ENCODE peak calls at places on chromosomes 13 and 19, in seven cellular contexts. One of them, this sample, is unnamed.

GRCh38 chr19:53055117-53055516 is 10.6 kb downstream of the ERVV-2 start:
- DNase-seq in stimulated activated naive CD4-positive, alpha-beta T cell treated with Interleukin-2 at 50 U/mL for 16 hours: no peak
- DNase-seq in Right ventricle myocardium superior: no peak
- DNase-seq in NCI-H2081: no peak
- DNase-seq in retinal pigment epithelial cell: no peak
- DNase-seq in ELR: peak; percentile 3
- DNase-seq in left cardiac atrium: no peak
- DNase-seq in this sample: peak; percentile 49

GRCh38 chr13:97067342-97067895 is 73.1 kb upstream of the OXGR1 start:
- DNase-seq in stimulated activated naive CD4-positive, alpha-beta T cell treated with Interleukin-2 at 50 U/mL for 16 hours: no peak
- DNase-seq in ELR: peak; percentile 12
- DNase-seq in left cardiac atrium: no peak
- DNase-seq in Right ventricle myocardium superior: no peak
- DNase-seq in NCI-H2081: no peak
- DNase-seq in retinal pigment epithelial cell: no peak
- DNase-seq in this sample: peak; percentile 21

GRCh38 chr19:41264581-41265375 is 606 bp downstream of the HNRNPUL1 start:
- DNase-seq in NCI-H2081: peak; percentile 39
- DNase-seq in stimulated activated naive CD4-positive, alpha-beta T cell treated with Interleukin-2 at 50 U/mL for 16 hours: peak; percentile 59
- DNase-seq in retinal pigment epithelial cell: no peak
- DNase-seq in Right ventricle myocardium superior: peak; percentile 61
- DNase-seq in left cardiac atrium: peak; percentile 68
- DNase-seq in ELR: peak; percentile 70
- DNase-seq in this sample: peak; percentile 46

GRCh38 chr19:17543991-17544390 is 11.5 kb upstream of the COLGALT1 start:
- DNase-seq in NCI-H2081: no peak
- DNase-seq in retinal pigment epithelial cell: no peak
- DNase-seq in stimulated activated naive CD4-positive, alpha-beta T cell treated with Interleukin-2 at 50 U/mL for 16 hours: no peak
- DNase-seq in left cardiac atrium: no peak
- DNase-seq in ELR: no peak
- DNase-seq in Right ventricle myocardium superior: no peak
- DNase-seq in this sample: no peak

GRCh38 chr19:33638167-33639033 is 16.6 kb downstream of the CHST8 start:
- DNase-seq in left cardiac atrium: no peak
- DNase-seq in ELR: no peak
- DNase-seq in NCI-H2081: no peak
- DNase-seq in stimulated activated naive CD4-positive, alpha-beta T cell treated with Interleukin-2 at 50 U/mL for 16 hours: no peak
- DNase-seq in retinal pigment epithelial cell: no peak
- DNase-seq in Right ventricle myocardium superior: no peak
- DNase-seq in this sample: no peak

GRCh38 chr19:53537523-53538377 is at the start of gene ZNF331:
- DNase-seq in Right ventricle myocardium superior: peak; percentile 90
- DNase-seq in left cardiac atrium: peak; percentile 89
- DNase-seq in stimulated activated naive CD4-positive, alpha-beta T cell treated with Interleukin-2 at 50 U/mL for 16 hours: peak; percentile 87
- DNase-seq in ELR: peak; percentile 58
- DNase-seq in retinal pigment epithelial cell: no peak
- DNase-seq in NCI-H2081: no peak
- DNase-seq in this sample: no peak

GRCh38 chr19:29777916-29778315 is 33.9 kb upstream of the CCNE1 start:
- DNase-seq in NCI-H2081: no peak
- DNase-seq in stimulated activated naive CD4-positive, alpha-beta T cell treated with Interleukin-2 at 50 U/mL for 16 hours: no peak
- DNase-seq in left cardiac atrium: no peak
- DNase-seq in retinal pigment epithelial cell: no peak
- DNase-seq in Right ventricle myocardium superior: no peak
- DNase-seq in ELR: no peak
- DNase-seq in this sample: no peak

GRCh38 chr13:20489185-20489820 is 36.4 kb downstream of the CRYL1 start:
- DNase-seq in stimulated activated naive CD4-positive, alpha-beta T cell treated with Interleukin-2 at 50 U/mL for 16 hours: no peak
- DNase-seq in NCI-H2081: no peak
- DNase-seq in retinal pigment epithelial cell: no peak
- DNase-seq in Right ventricle myocardium superior: no peak
- DNase-seq in left cardiac atrium: no peak
- DNase-seq in ELR: no peak
- DNase-seq in this sample: no peak

GRCh38 chr13:67296511-67296910 is 66.4 kb upstream of the PCDH9 start:
- DNase-seq in NCI-H2081: no peak
- DNase-seq in ELR: peak; percentile 64
- DNase-seq in Right ventricle myocardium superior: no peak
- DNase-seq in left cardiac atrium: no peak
- DNase-seq in retinal pigment epithelial cell: no peak
- DNase-seq in stimulated activated naive CD4-positive, alpha-beta T cell treated with Interleukin-2 at 50 U/mL for 16 hours: no peak
- DNase-seq in this sample: no peak

GRCh38 chr13:28548468-28548867 is 53.5 kb upstream of the FLT1 start:
- DNase-seq in NCI-H2081: no peak
- DNase-seq in stimulated activated naive CD4-positive, alpha-beta T cell treated with Interleukin-2 at 50 U/mL for 16 hours: no peak
- DNase-seq in left cardiac atrium: no peak
- DNase-seq in Right ventricle myocardium superior: no peak
- DNase-seq in retinal pigment epithelial cell: no peak
- DNase-seq in ELR: no peak
- DNase-seq in this sample: no peak

GRCh38 chr19:43439183-43440063 is 24.7 kb downstream of the TEX101 start:
- DNase-seq in stimulated activated naive CD4-positive, alpha-beta T cell treated with Interleukin-2 at 50 U/mL for 16 hours: peak; percentile 22
- DNase-seq in left cardiac atrium: no peak
- DNase-seq in Right ventricle myocardium superior: no peak
- DNase-seq in ELR: peak; percentile 92
- DNase-seq in NCI-H2081: no peak
- DNase-seq in retinal pigment epithelial cell: no peak
- DNase-seq in this sample: peak; percentile 98

GRCh38 chr19:46728693-46729339 is 11.9 kb upstream of the PRKD2 start:
- DNase-seq in retinal pigment epithelial cell: no peak
- DNase-seq in ELR: peak; percentile 64
- DNase-seq in stimulated activated naive CD4-positive, alpha-beta T cell treated with Interleukin-2 at 50 U/mL for 16 hours: peak; percentile 69
- DNase-seq in Right ventricle myocardium superior: peak; percentile 88
- DNase-seq in left cardiac atrium: peak; percentile 84
- DNase-seq in NCI-H2081: peak; percentile 21
- DNase-seq in this sample: no peak

GRCh38 chr13:113090415-113090770 is 15.2 kb upstream of the F7 start:
- DNase-seq in stimulated activated naive CD4-positive, alpha-beta T cell treated with Interleukin-2 at 50 U/mL for 16 hours: no peak
- DNase-seq in left cardiac atrium: peak; percentile 9
- DNase-seq in ELR: no peak
- DNase-seq in Right ventricle myocardium superior: peak; percentile 25
- DNase-seq in NCI-H2081: no peak
- DNase-seq in retinal pigment epithelial cell: no peak
- DNase-seq in this sample: no peak